ENCODE peak calls at places on chromosomes 4 and X, in seven cellular contexts. V is neural progenitor cell, Z is pancreas, R is A549, W is heart left ventricle, I is HFF-Myc, K is breast epithelium. H is an unnamed sample.

GRCh38 chr4:159060161-159060560 is 42.7 kb upstream of the RAPGEF2 start:
- DNase-seq in I (no peak), K (no peak), Z (no peak), V (no peak), R (no peak), W (peak; percentile 47), H (no peak)

GRCh38 chrX:112736310-112736709 is 56.6 kb upstream of the LHFPL1 start:
- DNase-seq in Z (no peak), R (no peak), K (no peak), V (no peak), W (no peak), I (no peak), H (no peak)

GRCh38 chrX:153771686-153772607 is 7.9 kb downstream of the PLXNB3 start:
- DNase-seq in R (no peak), Z (peak; percentile 75), W (peak; percentile 1), V (no peak), I (no peak), K (no peak), H (no peak)

GRCh38 chrX:53045002-53045401 is 3.6 kb upstream of the GPR173 start:
- DNase-seq in R (no peak), K (no peak), I (no peak), V (no peak), Z (no peak), W (no peak), H (no peak)

GRCh38 chrX:28920554-28920953 is 333.3 kb downstream of the IL1RAPL1 start:
- DNase-seq in I (no peak), W (no peak), Z (no peak), K (no peak), V (no peak), R (no peak), H (no peak)

GRCh38 chr4:27397886-27398285 is 537.2 kb downstream of the STIM2 start:
- DNase-seq in V (no peak), R (no peak), W (no peak), Z (no peak), K (no peak), I (peak; percentile 1), H (no peak)

GRCh38 chr4:663046-663437 is 11.0 kb downstream of the ATP5ME start:
- DNase-seq in I (no peak), W (no peak), Z (peak; percentile 42), R (no peak), K (no peak), V (no peak), H (no peak)

GRCh38 chrX:153944140-153944799 is at the start of gene RENBP:
- DNase-seq in I (no peak), K (no peak), V (peak; percentile 76), Z (no peak), W (peak; percentile 56), R (no peak), H (no peak)

GRCh38 chr4:41379230-41379629 is 122.5 kb downstream of the UCHL1 start:
- DNase-seq in Z (no peak), V (no peak), R (no peak), I (no peak), K (no peak), W (no peak), H (no peak)

GRCh38 chr4:170623899-170624298 is 534.1 kb upstream of the AADAT start:
- DNase-seq in V (no peak), Z (no peak), I (no peak), R (no peak), K (no peak), W (no peak), H (no peak)

GRCh38 chr4:69744157-69744478 is 16.3 kb downstream of the SULT1B1 start:
- DNase-seq in V (no peak), R (no peak), K (no peak), Z (peak; percentile 67), I (no peak), W (no peak), H (no peak)

GRCh38 chr4:82957045-82957444 is 53.6 kb downstream of the LIN54 start:
- DNase-seq in K (no peak), Z (no peak), V (no peak), R (no peak), I (no peak), W (no peak), H (no peak)

GRCh38 chrX:106897259-106897658 is 5.9 kb downstream of the RIPPLY1 start:
- DNase-seq in I (peak; percentile 6), V (no peak), R (peak; percentile 54), Z (no peak), K (no peak), W (no peak), H (no peak)

GRCh38 chr4:26206339-26206738 is 114.5 kb upstream of the RBPJ start:
- DNase-seq in W (peak; percentile 46), R (no peak), Z (no peak), K (no peak), I (no peak), V (no peak), H (no peak)

GRCh38 chr4:155017426-155017825 is 191.0 kb upstream of the NPY2R start:
- DNase-seq in Z (no peak), R (no peak), V (no peak), K (no peak), W (no peak), I (no peak), H (no peak)

GRCh38 chr4:93828332-93828829 is at the start of gene ATOH1:
- DNase-seq in I (no peak), K (no peak), R (peak; percentile 7), Z (peak; percentile 56), W (no peak), V (peak; percentile 90), H (no peak)

GRCh38 chr4:20646287-20646686 is 54.0 kb upstream of the PACRGL start:
- DNase-seq in Z (no peak), I (no peak), K (no peak), R (no peak), V (no peak), W (no peak), H (no peak)

GRCh38 chr4:156992943-156993342 is 21.3 kb upstream of the PDGFC start:
- DNase-seq in Z (no peak), K (no peak), R (no peak), W (no peak), I (no peak), V (no peak), H (no peak)

GRCh38 chrX:153057281-153057680 is 1.0 kb downstream of the PNMA3 start:
- DNase-seq in R (no peak), V (no peak), Z (no peak), W (no peak), K (no peak), I (no peak), H (no peak)

GRCh38 chrX:134443020-134443419 is 16.9 kb upstream of the HPRT1 start:
- DNase-seq in K (no peak), I (no peak), V (no peak), Z (no peak), R (no peak), W (no peak), H (no peak)

GRCh38 chr4:93827272-93827947 is 1.1 kb upstream of the ATOH1 start:
- DNase-seq in K (no peak), R (no peak), Z (no peak), W (no peak), I (no peak), V (peak; percentile 81), H (no peak)

DNA sequence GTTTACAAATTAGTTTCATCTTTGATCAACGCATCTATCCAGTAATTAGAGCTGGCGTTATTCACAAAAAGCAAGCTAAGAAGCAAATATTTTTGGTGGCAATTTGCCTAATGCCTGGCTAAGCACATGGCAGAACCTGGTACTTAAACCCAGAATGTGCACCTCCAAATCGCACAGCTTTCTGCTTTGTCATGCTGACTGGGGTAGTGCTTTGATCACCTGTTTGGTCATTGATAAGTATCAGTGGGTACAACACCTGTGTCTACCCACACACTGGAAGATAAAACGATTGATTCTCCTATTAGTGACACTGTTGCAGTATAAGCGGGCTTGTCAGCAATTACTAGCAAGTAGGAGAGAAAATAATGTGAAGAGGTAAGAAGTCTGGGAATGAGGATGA is 1.9 kb downstream of the NUDT6 start:
- DNase-seq in V (no peak), W (no peak), R (peak; percentile 63), I (no peak), Z (no peak), K (no peak), H (no peak)
- H3K4me3 ChIP-seq in V (no peak overlapping the region), W (no peak overlapping the region), R (peak overlapping the region; percentile 87), I (no peak overlapping the region), Z (no peak overlapping the region), K (no peak overlapping the region), H (no peak overlapping the region)

DNA sequence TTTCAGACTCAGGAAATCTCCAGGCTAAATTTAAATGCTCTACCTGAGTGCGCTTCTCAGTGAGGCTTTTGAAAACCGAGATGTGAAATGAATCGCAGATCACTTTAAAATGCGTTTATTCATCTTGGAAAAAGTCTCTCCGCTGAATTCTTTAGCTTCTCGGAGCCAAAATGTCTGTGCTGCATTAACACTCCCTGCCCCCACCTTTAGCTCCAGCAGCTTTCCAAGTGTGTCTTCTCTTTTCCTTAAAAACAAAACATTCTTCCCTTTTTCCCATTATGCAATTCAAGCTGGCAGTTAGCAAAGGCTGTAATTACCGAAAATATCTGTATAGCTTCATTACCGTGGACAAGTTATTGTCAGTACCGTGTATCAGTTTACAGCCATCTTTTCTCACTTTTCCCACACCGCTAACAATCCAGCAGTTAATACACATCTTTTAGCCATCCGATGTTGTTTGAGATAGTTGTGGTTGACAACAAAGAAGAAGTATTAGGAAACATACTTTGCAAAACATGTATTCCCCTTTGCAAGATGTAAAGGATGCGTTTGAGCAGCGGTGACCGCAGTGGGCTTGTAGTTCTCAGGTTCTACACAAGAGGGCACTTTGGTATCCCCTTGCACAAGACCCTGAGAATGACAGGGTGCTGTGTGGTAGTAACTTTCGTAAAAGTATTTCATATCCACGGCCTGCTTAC is 136.1 kb upstream of the STX18 start:
- DNase-seq in I (peak; percentile 70), R (peak; percentile 14), V (peak; percentile 68), W (no peak), K (no peak), Z (no peak), H (no peak)
- TF ChIP-seq CTCF in I (peak; percentile 80), R (no peak), V (peak; percentile 81), W (peak; percentile 32), K (peak; percentile 20), Z (no peak), H (peak; percentile 71)

DNA sequence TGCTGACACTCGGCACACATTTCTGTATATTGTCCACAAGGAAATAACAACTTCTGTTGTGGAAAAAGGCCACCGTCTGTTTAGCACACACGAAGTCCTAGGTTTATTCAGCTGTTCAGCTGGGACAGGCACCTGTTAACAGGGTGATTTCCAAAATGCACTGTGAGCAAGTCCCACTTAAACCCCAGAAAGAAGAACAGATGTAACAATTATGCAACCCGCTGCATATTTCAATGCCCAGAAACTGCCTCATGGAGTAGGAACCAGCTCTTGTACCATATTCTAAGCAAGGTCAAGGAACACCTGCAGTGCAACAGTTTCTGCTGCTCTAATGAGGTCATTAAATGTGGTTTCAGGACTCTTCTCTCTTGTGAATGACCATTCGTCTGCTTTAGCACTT is 77.1 kb downstream of the GEMIN8 start:
- DNase-seq in W (no peak), I (no peak), R (no peak), Z (no peak), V (no peak), K (no peak), H (no peak)
- H3K4me3 ChIP-seq in W (no peak overlapping the region), I (no peak overlapping the region), R (no peak overlapping the region), Z (no peak overlapping the region), V (no peak overlapping the region), K (no peak overlapping the region), H (no peak overlapping the region)

DNA sequence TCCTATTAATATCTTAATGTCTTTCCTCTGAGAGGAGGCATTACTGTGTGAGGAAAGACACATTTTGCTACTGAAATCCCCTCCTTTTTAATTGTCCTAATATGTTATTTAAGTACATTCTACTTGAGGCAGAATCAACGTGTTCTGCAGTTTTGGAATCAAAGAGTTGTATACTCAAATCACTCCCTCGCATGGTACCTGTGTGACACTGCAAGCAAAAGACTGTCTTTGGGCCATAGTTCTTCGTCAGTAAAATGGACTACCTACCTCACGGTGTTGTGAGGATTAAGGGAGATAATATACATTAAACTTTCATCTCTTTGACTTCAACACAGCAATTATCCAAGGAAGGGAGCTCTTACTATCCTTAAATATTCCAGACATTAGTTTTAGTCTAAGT is 61.5 kb downstream of the TIGD2 start:
- DNase-seq in I (no peak), Z (no peak), W (no peak), R (peak; percentile 4), V (peak; percentile 5), K (no peak), H (no peak)
- TF ChIP-seq CTCF in I (peak; percentile 5), Z (no peak), W (no peak), R (no peak), V (no peak), K (no peak), H (no peak)

H was measured in epithelial cell of proximal tubule.